ENCODE peak calls at places on chromosomes 13 and 19, in six cellular contexts. R, X, O, J, N and M are unnamed samples.

GRCh38 chr13:30071890-30072817 is 221.7 kb upstream of the UBL3 start:
- DNase-seq in J (no peak), O (no peak), R (no peak), N (no peak), X (peak), M (no peak)

GRCh38 chr19:1231729-1232128 is 6.1 kb downstream of the CBARP start:
- DNase-seq in N (no peak), R (no peak), O (no peak), X (peak), J (no peak), M (no peak)

GRCh38 chr19:53977991-53978731 is 13.3 kb upstream of the CACNG6 start:
- DNase-seq in X (no peak), O (peak), R (peak), N (peak), J (no peak), M (no peak)

GRCh38 chr13:98576963-98577822 is at the start of gene STK24:
- DNase-seq in N (peak), X (peak), J (peak), R (peak), O (no peak), M (peak)

GRCh38 chr19:28941833-28942232 is 271.1 kb downstream of the UQCRFS1 start:
- DNase-seq in R (no peak), J (no peak), O (no peak), N (no peak), X (peak), M (no peak)

GRCh38 chr13:110306960-110307696 is at the start of the genes COL4A1 and COL4A2:
- DNase-seq in O (no peak), N (no peak), X (no peak), J (peak), R (no peak), M (peak)

GRCh38 chr19:16608290-16608704 is 19.7 kb downstream of the MED26 start:
- DNase-seq in J (no peak), N (peak), R (no peak), O (no peak), X (no peak), M (no peak)

GRCh38 chr13:77724092-77724491 is 26.6 kb downstream of the SLAIN1 start:
- DNase-seq in R (no peak), X (no peak), O (no peak), N (no peak), J (no peak), M (no peak)

GRCh38 chr13:88248393-88248792 is 577.2 kb downstream of the SLITRK5 start:
- DNase-seq in J (no peak), X (no peak), N (no peak), O (no peak), R (no peak), M (no peak)

GRCh38 chr13:106176103-106176502 is 359.4 kb downstream of the EFNB2 start:
- DNase-seq in O (no peak), N (no peak), X (no peak), R (no peak), J (no peak), M (no peak)

GRCh38 chr19:20367811-20368294 is 197.7 kb downstream of the ZNF737 start:
- DNase-seq in X (peak), N (no peak), J (no peak), O (no peak), R (no peak), M (peak)

GRCh38 chr13:39890537-39890936 is 235.1 kb downstream of the COG6 start:
- DNase-seq in J (no peak), R (no peak), X (no peak), N (no peak), O (no peak), M (no peak)

GRCh38 chr19:14516048-14516534 is 2.1 kb downstream of the DNAJB1 start:
- DNase-seq in N (no peak), R (no peak), O (no peak), X (no peak), J (no peak), M (no peak)

GRCh38 chr19:40783711-40784110 is 5.7 kb downstream of the RAB4B start:
- DNase-seq in O (no peak), R (no peak), J (no peak), N (no peak), X (no peak), M (no peak)

GRCh38 chr19:52722062-52723005 is 12.5 kb downstream of the ZNF611 start:
- DNase-seq in J (no peak), R (no peak), O (peak), X (no peak), N (peak), M (no peak)

GRCh38 chr13:44790289-44790688 is 199.0 kb downstream of the NUFIP1 start:
- DNase-seq in J (no peak), N (no peak), X (peak), O (no peak), R (no peak), M (no peak)

GRCh38 chr13:57045816-57046691 is 94.7 kb upstream of the PRR20A start:
- DNase-seq in X (no peak), O (no peak), R (no peak), N (no peak), J (no peak), M (no peak)

GRCh38 chr13:71866173-71867091 is 572 bp downstream of the DACH1 start:
- DNase-seq in O (peak), J (no peak), R (peak), X (peak), N (no peak), M (no peak)

GRCh38 chr13:21902709-21903098 is 231.8 kb downstream of the FGF9 start:
- DNase-seq in R (no peak), N (no peak), X (no peak), J (no peak), O (no peak), M (no peak)

GRCh38 chr19:34904521-34904845 is 22.2 kb upstream of the ZNF30 start:
- DNase-seq in X (no peak), N (no peak), R (no peak), O (no peak), J (no peak), M (no peak)

GRCh38 chr13:31945202-31945978 is 86.2 kb upstream of the FRY start:
- DNase-seq in J (peak), O (peak), R (no peak), N (peak), X (peak), M (peak)

GRCh38 chr19:34475026-34475974 is 6.3 kb upstream of the WTIP start:
- DNase-seq in J (peak), O (no peak), N (peak), X (no peak), R (no peak), M (no peak)

GRCh38 chr19:45075215-45076028 is 856 bp downstream of the ZNF296 start:
- DNase-seq in X (peak), N (no peak), O (peak), J (peak), R (peak), M (no peak)

GRCh38 chr13:49373699-49374098 is 70.2 kb downstream of the CAB39L start:
- DNase-seq in R (no peak), X (no peak), O (no peak), J (peak), N (no peak), M (no peak)

GRCh38 chr13:79995334-79995733 is 345.6 kb downstream of the SPRY2 start:
- DNase-seq in R (no peak), X (no peak), N (peak), O (no peak), J (peak), M (no peak)

GRCh38 chr19:48660854-48661731 is 11.7 kb downstream of the NTN5 start:
- DNase-seq in R (peak), X (peak), O (peak), N (peak), J (peak), M (no peak)

GRCh38 chr19:896434-896833 is 3.1 kb downstream of the RNU6-9 start:
- DNase-seq in J (no peak), R (no peak), O (peak), N (no peak), X (no peak), M (no peak)

GRCh38 chr19:47891622-47891922 is 5.5 kb upstream of the SULT2A1 start:
- DNase-seq in R (no peak), N (no peak), X (no peak), O (no peak), J (no peak), M (no peak)

GRCh38 chr13:106061781-106062180 is 473.7 kb downstream of the EFNB2 start:
- DNase-seq in X (no peak), N (no peak), R (no peak), J (no peak), O (no peak), M (no peak)

GRCh38 chr13:101058841-101059240 is 357.5 kb downstream of the NALCN start:
- DNase-seq in N (no peak), J (no peak), R (no peak), X (no peak), O (no peak), M (no peak)

GRCh38 chr19:14419038-14419813 is at the start of gene DDX39A:
- DNase-seq in J (peak), R (peak), N (peak), X (peak), O (peak), M (peak)

GRCh38 chr13:44837250-44837649 is 152.0 kb downstream of the NUFIP1 start:
- DNase-seq in R (no peak), N (no peak), X (no peak), O (no peak), J (no peak), M (no peak)

GRCh38 chr13:106533101-106533939 is 2.1 kb downstream of the EFNB2 start:
- DNase-seq in R (peak), X (peak), N (peak), O (peak), J (peak), M (peak)

GRCh38 chr13:21229241-21230024 is 53.0 kb downstream of the MRPL57 start:
- DNase-seq in X (no peak), N (no peak), O (no peak), R (no peak), J (no peak), M (no peak)